ENCODE peak calls at places on chromosome 6, in five cellular contexts. One of them, this sample, is unnamed.

GRCh38 chr6:2980465-2980855 is 9.1 kb upstream of the SERPINB6 start:
- DNase-seq in NCI-H1694: no peak
- DNase-seq in COLO829: no peak
- DNase-seq in GM20000: no peak
- DNase-seq in NCI-H1930: no peak
- DNase-seq in this sample: no peak

GRCh38 chr6:137264308-137265075 is 45.3 kb upstream of the IFNGR1 start:
- DNase-seq in NCI-H1694: peak; percentile 29
- DNase-seq in COLO829: no peak
- DNase-seq in GM20000: no peak
- DNase-seq in NCI-H1930: no peak
- DNase-seq in this sample: no peak

GRCh38 chr6:156599977-156600647 is 177.1 kb upstream of the ARID1B start:
- DNase-seq in NCI-H1694: no peak
- DNase-seq in COLO829: no peak
- DNase-seq in GM20000: no peak
- DNase-seq in NCI-H1930: no peak
- DNase-seq in this sample: no peak

GRCh38 chr6:56282391-56282790 is 35.0 kb upstream of the COL21A1 start:
- DNase-seq in NCI-H1694: no peak
- DNase-seq in COLO829: no peak
- DNase-seq in GM20000: no peak
- DNase-seq in NCI-H1930: no peak
- DNase-seq in this sample: no peak

GRCh38 chr6:136326038-136326561 is 36.5 kb upstream of the BCLAF1 start:
- DNase-seq in NCI-H1694: no peak
- DNase-seq in COLO829: no peak
- DNase-seq in GM20000: no peak
- DNase-seq in NCI-H1930: peak; percentile 25
- DNase-seq in this sample: no peak

GRCh38 chr6:166736606-166737005 is 109.6 kb upstream of the RPS6KA2 start:
- DNase-seq in NCI-H1694: no peak
- DNase-seq in COLO829: no peak
- DNase-seq in GM20000: no peak
- DNase-seq in NCI-H1930: no peak
- DNase-seq in this sample: peak; percentile 25

GRCh38 chr6:141552463-141552862 is 580.3 kb upstream of the GJE1 start:
- DNase-seq in NCI-H1694: no peak
- DNase-seq in COLO829: no peak
- DNase-seq in GM20000: peak; percentile 9
- DNase-seq in NCI-H1930: no peak
- DNase-seq in this sample: no peak

GRCh38 chr6:15369838-15370237 is 124.0 kb downstream of the JARID2 start:
- DNase-seq in NCI-H1694: no peak
- DNase-seq in COLO829: no peak
- DNase-seq in GM20000: no peak
- DNase-seq in NCI-H1930: no peak
- DNase-seq in this sample: no peak

GRCh38 chr6:40912158-40912946 is 126.7 kb downstream of the UNC5CL start:
- DNase-seq in NCI-H1694: peak; percentile 77
- DNase-seq in COLO829: no peak
- DNase-seq in GM20000: peak; percentile 80
- DNase-seq in NCI-H1930: peak; percentile 25
- DNase-seq in this sample: no peak

GRCh38 chr6:117288083-117288715 is 22.8 kb downstream of the VGLL2 start:
- DNase-seq in NCI-H1694: no peak
- DNase-seq in COLO829: no peak
- DNase-seq in GM20000: no peak
- DNase-seq in NCI-H1930: no peak
- DNase-seq in this sample: no peak